ENCODE peak calls at places on chromosome 21, in five cellular contexts. T, Q, G, S and A are unnamed samples.

GRCh38 chr21:33664135-33664534 is 21.8 kb downstream of the ITSN1 start:
- DNase-seq in G (no peak), Q (no peak), T (no peak), S (no peak), A (no peak)

GRCh38 chr21:43775795-43776430 is at the start of gene CSTB:
- DNase-seq in Q (no peak), T (peak; percentile 83), S (peak; percentile 88), G (peak; percentile 69), A (peak; percentile 80)

GRCh38 chr21:17539323-17539722 is 26.5 kb downstream of the CXADR start:
- DNase-seq in Q (no peak), T (no peak), G (no peak), S (no peak), A (no peak)

GRCh38 chr21:32499249-32500055 is 85.9 kb downstream of the TCP10L start:
- DNase-seq in T (no peak), Q (no peak), S (no peak), G (no peak), A (no peak)

GRCh38 chr21:37542512-37542911 is 175.9 kb downstream of the DYRK1A start:
- DNase-seq in Q (no peak), S (no peak), T (no peak), G (no peak), A (no peak)

GRCh38 chr21:32383812-32384211 is 9.0 kb downstream of the URB1 start:
- DNase-seq in S (no peak), G (no peak), Q (no peak), T (no peak), A (no peak)

GRCh38 chr21:32806810-32807386 is 35.3 kb upstream of the PAXBP1 start:
- DNase-seq in T (no peak), S (no peak), Q (no peak), G (no peak), A (no peak)

GRCh38 chr21:41845310-41846032 is 33.7 kb downstream of the PRDM15 start:
- DNase-seq in Q (no peak), T (no peak), S (no peak), G (no peak), A (no peak)

GRCh38 chr21:42652527-42653491 is 612 bp upstream of the PDE9A start:
- DNase-seq in T (peak; percentile 66), Q (no peak), G (no peak), S (no peak), A (peak; percentile 67)

GRCh38 chr21:38925923-38926322 is 120.2 kb downstream of the ETS2 start:
- DNase-seq in G (no peak), Q (peak; percentile 83), T (no peak), S (no peak), A (no peak)

GRCh38 chr21:37266515-37267221 is 466 bp downstream of the VPS26C start:
- DNase-seq in G (peak; percentile 40), Q (peak; percentile 18), T (peak; percentile 67), S (peak; percentile 18), A (peak; percentile 21)

GRCh38 chr21:17542371-17542992 is 29.6 kb downstream of the CXADR start:
- DNase-seq in Q (no peak), T (no peak), G (no peak), S (no peak), A (no peak)

GRCh38 chr21:37402251-37402867 is 35.8 kb downstream of the DYRK1A start:
- DNase-seq in T (no peak), Q (no peak), S (no peak), G (no peak), A (no peak)

GRCh38 chr21:34807146-34807880 is 138.5 kb downstream of the CLIC6 start:
- DNase-seq in S (peak; percentile 62), G (no peak), T (no peak), Q (peak; percentile 99), A (no peak)

GRCh38 chr21:41759214-41759840 is 7.5 kb downstream of the RIPK4 start:
- DNase-seq in G (no peak), T (no peak), Q (peak; percentile 39), S (no peak), A (no peak)

GRCh38 chr21:15514073-15514946 is 215.5 kb upstream of the USP25 start:
- DNase-seq in T (no peak), G (no peak), Q (no peak), S (peak; percentile 48), A (no peak)

GRCh38 chr21:42672699-42673458 is 19.5 kb downstream of the PDE9A start:
- DNase-seq in T (no peak), Q (peak; percentile 78), G (no peak), S (no peak), A (no peak)

GRCh38 chr21:14707265-14708020 is 161.3 kb upstream of the SAMSN1 start:
- DNase-seq in G (no peak), Q (peak; percentile 75), S (no peak), T (no peak), A (no peak)

GRCh38 chr21:33372582-33372981 is 30.6 kb upstream of the IFNGR2 start:
- DNase-seq in T (no peak), Q (no peak), G (no peak), S (no peak), A (no peak)

GRCh38 chr21:42200906-42201614 is 17.9 kb upstream of the ABCG1 start:
- DNase-seq in Q (no peak), S (no peak), T (no peak), G (no peak), A (no peak)

GRCh38 chr21:18545908-18546307 is 142.3 kb upstream of the TMPRSS15 start:
- DNase-seq in T (no peak), Q (no peak), S (no peak), G (no peak), A (no peak)

GRCh38 chr21:36909423-36909822 is 57.0 kb downstream of the HLCS start:
- DNase-seq in Q (peak; percentile 27), G (no peak), S (no peak), T (no peak), A (no peak)

GRCh38 chr21:42299324-42300044 is 15.7 kb downstream of the TFF3 start:
- DNase-seq in G (no peak), S (no peak), T (no peak), Q (peak; percentile 51), A (no peak)

GRCh38 chr21:42426876-42427480 is 23.3 kb downstream of the UBASH3A start:
- DNase-seq in G (no peak), Q (no peak), S (no peak), T (no peak), A (no peak)

GRCh38 chr21:15195768-15196167 is 131.0 kb upstream of the NRIP1 start:
- DNase-seq in T (no peak), Q (no peak), S (no peak), G (no peak), A (no peak)

GRCh38 chr21:42583992-42584641 is 69.3 kb upstream of the PDE9A start:
- DNase-seq in G (no peak), Q (no peak), T (no peak), S (no peak), A (no peak)

GRCh38 chr21:43368685-43369084 is 58.2 kb downstream of the SIK1 start:
- DNase-seq in T (no peak), S (no peak), Q (no peak), G (no peak), A (no peak)

GRCh38 chr21:35256468-35256988 is 207.4 kb upstream of the RUNX1 start:
- DNase-seq in Q (peak; percentile 96), T (no peak), S (no peak), G (peak; percentile 29), A (peak; percentile 4)

GRCh38 chr21:37073417-37074194 is 552 bp downstream of the TTC3 start:
- DNase-seq in S (peak; percentile 47), G (no peak), Q (no peak), T (no peak), A (no peak)

GRCh38 chr21:33901421-33902288 is 13.9 kb downstream of the ATP5PO start:
- DNase-seq in G (no peak), Q (peak; percentile 34), T (peak; percentile 66), S (no peak), A (peak; percentile 43)

GRCh38 chr21:31442339-31442738 is 98.3 kb upstream of the TIAM1 start:
- DNase-seq in T (no peak), S (no peak), Q (peak; percentile 12), G (no peak), A (no peak)

GRCh38 chr21:32930673-32931072 is 95.1 kb upstream of the OLIG2 start:
- DNase-seq in G (no peak), Q (no peak), T (no peak), S (no peak), A (no peak)

GRCh38 chr21:17610862-17611261 is 1.8 kb downstream of the BTG3 start:
- DNase-seq in S (no peak), G (no peak), Q (no peak), T (no peak), A (no peak)

GRCh38 chr21:38048241-38048640 is 132.0 kb upstream of the KCNJ6 start:
- DNase-seq in S (no peak), G (no peak), Q (no peak), T (no peak), A (no peak)

GRCh38 chr21:42939581-42940413 is 14.4 kb upstream of the ERVH48-1 start:
- DNase-seq in G (no peak), T (peak; percentile 4), Q (peak; percentile 98), S (no peak), A (no peak)

GRCh38 chr21:29030909-29031308 is 6.4 kb downstream of the USP16 start:
- DNase-seq in T (no peak), Q (no peak), S (no peak), G (no peak), A (no peak)
- TF ChIP-seq CTCF in T (no peak), Q (no peak), S (no peak), G (no peak), A (no peak)

GRCh38 chr21:26965567-26966359 is 1.1 kb downstream of the ADAMTS5 start:
- DNase-seq in G (peak; percentile 40), T (peak; percentile 85), Q (no peak), S (peak; percentile 11), A (peak; percentile 50)
- TF ChIP-seq CTCF in G (peak; percentile 19), T (no peak), Q (peak; percentile 45), S (no peak), A (peak; percentile 52)

GRCh38 chr21:44893278-44893556 is 19.7 kb upstream of the PTTG1IP start:
- DNase-seq in S (no peak), T (no peak), G (no peak), Q (no peak), A (no peak)
- TF ChIP-seq CTCF in S (no peak), T (no peak), G (no peak), Q (no peak), A (no peak)

GRCh38 chr21:30207252-30207579 is 8.7 kb downstream of the CLDN8 start:
- DNase-seq in T (no peak), S (no peak), G (no peak), Q (peak; percentile 24), A (no peak)

GRCh38 chr21:30206551-30207251 is 9.2 kb downstream of the CLDN8 start:
- DNase-seq in Q (peak; percentile 84), G (no peak), S (no peak), T (no peak), A (no peak)

GRCh38 chr21:30209571-30209970 is 6.3 kb downstream of the CLDN8 start:
- DNase-seq in G (no peak), S (no peak), Q (no peak), T (peak; percentile 27), A (peak; percentile 14)
- TF ChIP-seq CTCF in G (no peak), S (no peak), Q (no peak), T (no peak), A (no peak)

GRCh38 chr21:46325073-46325912 is 1.3 kb downstream of the PCNT start:
- DNase-seq in T (peak; percentile 70), G (peak; percentile 47), S (peak; percentile 60), Q (peak; percentile 50), A (peak; percentile 45)
- TF ChIP-seq CTCF in T (no peak), G (no peak), S (peak; percentile 26), Q (peak; percentile 57), A (peak; percentile 51)